ENCODE peak calls at places on chromosomes 4 and X, in six cellular contexts. K is NCI-H1092 treated with DMSO at 0.1 percent for 48 hours; M is activated T-cell treated with anti-CD3 and anti-CD28 coated beads, Interleukin-2, amount 50 U/mL, for 72 hours; P is DMS53; A is stimulated activated CD4-positive, alpha-beta T cell treated with anti-CD3 and anti-CD28 coated beads, Interleukin-4, amount 100 ng/mL, for 1 hour; B is naive thymus-derived CD8-positive, alpha-beta T cell. O is an unnamed sample.

GRCh38 chr4:87853108-87853507 is 20.3 kb downstream of the MEPE start:
- DNase-seq in B (no peak), K (peak), M (no peak), P (peak), A (no peak), O (peak)

GRCh38 chr4:159516556-159516955 is 413.7 kb downstream of the RAPGEF2 start:
- DNase-seq in M (no peak), A (no peak), P (no peak), B (no peak), K (no peak), O (no peak)

GRCh38 chr4:151322565-151322964 is 2.8 kb downstream of the SH3D19 start:
- DNase-seq in A (no peak), P (no peak), B (no peak), M (no peak), K (no peak), O (no peak)

GRCh38 chr4:189001283-189001970 is 862.2 kb downstream of the TRIML1 start:
- DNase-seq in K (no peak), B (no peak), A (no peak), M (no peak), P (peak), O (peak)

GRCh38 chrX:16033336-16033735 is 90.0 kb upstream of the GRPR start:
- DNase-seq in K (no peak), A (no peak), M (no peak), P (no peak), B (no peak), O (no peak)

GRCh38 chrX:129786210-129786651 is 6.5 kb downstream of the SASH3 start:
- DNase-seq in M (no peak), A (no peak), P (no peak), B (no peak), K (no peak), O (no peak)

GRCh38 chrX:13469963-13470679 is 99.3 kb upstream of the EGFL6 start:
- DNase-seq in M (no peak), B (no peak), K (no peak), A (no peak), P (no peak), O (no peak)

GRCh38 chr4:126358041-126358440 is 1043.3 kb downstream of the FAT4 start:
- DNase-seq in M (no peak), B (no peak), K (no peak), P (no peak), A (no peak), O (peak)

GRCh38 chr4:8303485-8304281 is 34.1 kb downstream of the HTRA3 start:
- DNase-seq in B (no peak), K (no peak), M (no peak), P (peak), A (no peak), O (peak)

GRCh38 chr4:185888676-185889075 is 76.7 kb upstream of the SORBS2 start:
- DNase-seq in P (no peak), A (no peak), K (no peak), B (no peak), M (no peak), O (no peak)

GRCh38 chr4:3786196-3786869 is 20.1 kb downstream of the ADRA2C start:
- DNase-seq in B (no peak), P (peak), M (no peak), K (peak), A (no peak), O (peak)

GRCh38 chr4:12036450-12036849 is 607.8 kb upstream of the HS3ST1 start:
- DNase-seq in K (no peak), M (no peak), P (no peak), B (no peak), A (no peak), O (no peak)

GRCh38 chrX:68238568-68238967 is 194.7 kb downstream of the OPHN1 start:
- DNase-seq in A (no peak), M (peak), K (no peak), B (no peak), P (peak), O (peak)

GRCh38 chr4:143372093-143372915 is 35.6 kb downstream of the GAB1 start:
- DNase-seq in K (no peak), A (no peak), M (no peak), B (no peak), P (no peak), O (peak)

O was measured in NCI-H69.